ENCODE peak calls at places on chromosomes 11 and 22, in seven cellular contexts. J, C, Y, F, O, B and M are unnamed samples.
A peak's percentile ranks its signal among the peaks of the same experiment; 100 is the strongest.

GRCh38 chr11:90493379-90493778 is 270.5 kb upstream of the CHORDC1 start:
- DNase-seq in J (no peak), C (no peak), Y (no peak), F (no peak), O (no peak), B (no peak), M (no peak)

GRCh38 chr11:57308426-57309060 is 16.2 kb downstream of the TNKS1BP1 start:
- DNase-seq in J (no peak), C (no peak), Y (no peak), F (no peak), O (no peak), B (no peak), M (no peak)

GRCh38 chr11:28521075-28521474 is 412.9 kb downstream of the METTL15 start:
- DNase-seq in J (no peak), C (no peak), Y (peak; percentile 78), F (no peak), O (peak; percentile 7), B (no peak), M (no peak)

GRCh38 chr22:29480512-29481264 is 670 bp downstream of the NEFH start:
- DNase-seq in J (no peak), C (no peak), Y (peak; percentile 42), F (no peak), O (no peak), B (no peak), M (no peak)

GRCh38 chr11:128632151-128632791 is 44.9 kb upstream of the ETS1 start:
- DNase-seq in J (no peak), C (peak; percentile 50), Y (peak; percentile 23), F (no peak), O (peak; percentile 68), B (peak; percentile 67), M (peak; percentile 44)

GRCh38 chr11:32635819-32636218 is 52.2 kb downstream of the EIF3M start:
- DNase-seq in J (no peak), C (no peak), Y (no peak), F (no peak), O (no peak), B (no peak), M (no peak)

GRCh38 chr11:130785376-130786110 is 130.7 kb downstream of the SNX19 start:
- DNase-seq in J (no peak), C (peak; percentile 54), Y (peak; percentile 54), F (no peak), O (peak; percentile 63), B (no peak), M (no peak)

GRCh38 chr11:4441500-4441899 is 7.6 kb upstream of the OR52K2 start:
- DNase-seq in J (no peak), C (no peak), Y (no peak), F (no peak), O (no peak), B (peak; percentile 78), M (no peak)

GRCh38 chr11:9301720-9302119 is 12.7 kb downstream of the TMEM41B start:
- DNase-seq in J (no peak), C (no peak), Y (no peak), F (no peak), O (no peak), B (no peak), M (no peak)

GRCh38 chr22:29767289-29768051 is at the start of gene UQCR10:
- DNase-seq in J (peak; percentile 85), C (peak; percentile 82), Y (peak; percentile 83), F (peak; percentile 89), O (peak; percentile 90), B (peak; percentile 83), M (peak; percentile 93)

GRCh38 chr22:16949561-16949960 is 58.5 kb downstream of the GAB4 start:
- DNase-seq in J (no peak), C (no peak), Y (no peak), F (no peak), O (no peak), B (no peak), M (no peak)